ENCODE peak calls at places on chromosomes 7 and 10, in eight cellular contexts. M, D, S, W, O, N, A and X are unnamed samples.
A peak's percentile ranks its signal among the peaks of the same experiment; 100 is the strongest.

GRCh38 chr10:74417397-74417796 is 266.4 kb downstream of the ADK start:
- DNase-seq in M (no peak), D (no peak), S (no peak), W (no peak), O (no peak), N (no peak), A (no peak), X (peak; percentile 16)

GRCh38 chr7:34838329-34838728 is 180.3 kb downstream of the NPSR1 start:
- DNase-seq in M (no peak), D (no peak), S (no peak), W (no peak), O (no peak), N (peak; percentile 13), A (no peak), X (no peak)

GRCh38 chr7:155305251-155305904 is 7.7 kb downstream of the INSIG1 start:
- DNase-seq in M (no peak), D (no peak), S (no peak), W (no peak), O (no peak), N (no peak), A (no peak), X (no peak)

GRCh38 chr10:63414481-63415260 is 51.1 kb downstream of the JMJD1C start:
- DNase-seq in M (no peak), D (no peak), S (no peak), W (no peak), O (no peak), N (no peak), A (no peak), X (no peak)

GRCh38 chr7:2488272-2488645 is 12.1 kb upstream of the GRIFIN start:
- DNase-seq in M (no peak), D (peak; percentile 54), S (no peak), W (no peak), O (no peak), N (peak; percentile 40), A (no peak), X (no peak)

GRCh38 chr7:114650491-114650890 is 235.9 kb downstream of the FOXP2 start:
- DNase-seq in M (no peak), D (no peak), S (no peak), W (no peak), O (no peak), N (no peak), A (no peak), X (no peak)

GRCh38 chr7:122561326-122561725 is 137.6 kb downstream of the RNF133 start:
- DNase-seq in M (no peak), D (no peak), S (no peak), W (no peak), O (no peak), N (no peak), A (no peak), X (no peak)

GRCh38 chr10:24463683-24464426 is 254.9 kb downstream of the KIAA1217 start:
- DNase-seq in M (no peak), D (peak; percentile 73), S (no peak), W (peak; percentile 87), O (no peak), N (peak; percentile 29), A (peak; percentile 90), X (no peak)

GRCh38 chr7:7972128-7972527 is 3.5 kb downstream of the GLCCI1 start:
- DNase-seq in M (no peak), D (no peak), S (no peak), W (no peak), O (no peak), N (no peak), A (no peak), X (no peak)

GRCh38 chr7:98754041-98754479 is 115.8 kb downstream of the TMEM130 start:
- DNase-seq in M (no peak), D (peak; percentile 3), S (no peak), W (no peak), O (no peak), N (no peak), A (no peak), X (peak; percentile 14)

GRCh38 chr7:13991791-13992620 is 2.5 kb upstream of the ETV1 start:
- DNase-seq in M (no peak), D (peak; percentile 44), S (no peak), W (no peak), O (no peak), N (no peak), A (peak; percentile 2), X (peak; percentile 68)

GRCh38 chr10:97685395-97685958 is 1.6 kb downstream of the AVPI1 start:
- DNase-seq in M (no peak), D (peak; percentile 62), S (no peak), W (peak; percentile 61), O (no peak), N (peak; percentile 36), A (peak; percentile 74), X (peak; percentile 97)

GRCh38 chr10:71747808-71748523 is 25.4 kb downstream of the VSIR start:
- DNase-seq in M (no peak), D (no peak), S (peak; percentile 66), W (no peak), O (no peak), N (peak; percentile 45), A (no peak), X (no peak)

GRCh38 chr10:100395626-100396025 is 48.6 kb downstream of the SCD start:
- DNase-seq in M (no peak), D (no peak), S (no peak), W (no peak), O (no peak), N (no peak), A (no peak), X (no peak)

GRCh38 chr7:32037650-32038198 is 32.5 kb downstream of the PDE1C start:
- DNase-seq in M (no peak), D (no peak), S (no peak), W (no peak), O (no peak), N (no peak), A (no peak), X (no peak)

GRCh38 chr7:42198974-42199668 is 37.9 kb downstream of the GLI3 start:
- DNase-seq in M (no peak), D (no peak), S (no peak), W (no peak), O (no peak), N (no peak), A (no peak), X (no peak)

GRCh38 chr10:110336111-110336721 is 31.5 kb upstream of the SMNDC1 start:
- DNase-seq in M (no peak), D (peak; percentile 96), S (no peak), W (peak; percentile 52), O (no peak), N (no peak), A (peak; percentile 93), X (peak; percentile 69)

GRCh38 chr7:137747359-137748031 is 99.3 kb downstream of the DGKI start:
- DNase-seq in M (no peak), D (no peak), S (no peak), W (no peak), O (no peak), N (no peak), A (no peak), X (no peak)

GRCh38 chr10:6619663-6620062 is 39.6 kb upstream of the PRKCQ start:
- DNase-seq in M (no peak), D (no peak), S (no peak), W (no peak), O (no peak), N (no peak), A (no peak), X (no peak)

GRCh38 chr10:6615971-6616370 is 35.9 kb upstream of the PRKCQ start:
- DNase-seq in M (no peak), D (no peak), S (no peak), W (no peak), O (no peak), N (no peak), A (no peak), X (no peak)

GRCh38 chr10:6621536-6621935 is 41.5 kb upstream of the PRKCQ start:
- DNase-seq in M (no peak), D (peak; percentile 16), S (no peak), W (no peak), O (no peak), N (no peak), A (peak; percentile 12), X (peak; percentile 3)

GRCh38 chr10:6618340-6618739 is 38.3 kb upstream of the PRKCQ start:
- DNase-seq in M (no peak), D (no peak), S (no peak), W (no peak), O (no peak), N (no peak), A (no peak), X (no peak)

GRCh38 chr10:6617319-6618076 is 37.4 kb upstream of the PRKCQ start:
- DNase-seq in M (no peak), D (no peak), S (no peak), W (no peak), O (no peak), N (no peak), A (no peak), X (no peak)
- H3K27ac ChIP-seq in M (no peak overlapping the region), D (no peak overlapping the region), S (no peak overlapping the region), W (no peak overlapping the region), O (no peak overlapping the region), N (no peak overlapping the region), A (no peak overlapping the region), X (no peak overlapping the region)

GRCh38 chr10:33027088-33027487 is 69.1 kb upstream of the ITGB1 start:
- DNase-seq in M (no peak), D (no peak), S (no peak), W (no peak), O (no peak), N (no peak), A (peak; percentile 52), X (no peak)
- H3K27ac ChIP-seq in M (no peak overlapping the region), D (no peak overlapping the region), S (no peak overlapping the region), W (no peak overlapping the region), O (no peak overlapping the region), N (no peak overlapping the region), A (no peak overlapping the region), X (no peak overlapping the region)

DNA sequence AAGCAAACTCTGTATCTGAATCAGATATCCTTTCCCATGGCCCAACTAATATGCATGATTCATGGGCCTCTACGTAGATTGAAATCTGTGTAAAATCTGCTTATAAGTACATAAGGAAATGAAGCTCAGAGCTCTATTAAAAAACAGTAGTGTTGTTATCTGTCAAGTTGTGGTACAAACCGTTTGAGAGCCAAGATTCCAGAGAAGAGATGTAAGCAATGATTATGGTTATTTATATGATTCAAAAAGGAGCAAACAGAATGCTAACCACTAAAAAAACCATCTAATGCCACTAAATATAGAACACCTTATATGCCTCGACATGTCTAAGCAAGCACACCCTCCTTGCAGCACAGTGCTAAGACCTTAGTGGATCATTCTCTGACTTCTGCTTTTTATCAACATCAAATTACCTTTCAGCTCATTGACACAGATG is 26.6 kb downstream of the RPP38 start:
- DNase-seq in M (no peak), D (peak; percentile 77), S (no peak), W (no peak), O (no peak), N (no peak), A (peak; percentile 66), X (no peak)
- H3K27ac ChIP-seq in M (no peak overlapping the region), D (peak overlapping the region; percentile 60), S (no peak overlapping the region), W (no peak overlapping the region), O (no peak overlapping the region), N (no peak overlapping the region), A (no peak overlapping the region), X (no peak overlapping the region)

GRCh38 chr7:126445991-126446390 is 806.8 kb downstream of the GRM8 start:
- DNase-seq in M (no peak), D (no peak), S (no peak), W (no peak), O (no peak), N (no peak), A (no peak), X (peak; percentile 32)

GRCh38 chr7:126449621-126450268 is 803.0 kb downstream of the GRM8 start:
- DNase-seq in M (no peak), D (no peak), S (no peak), W (no peak), O (no peak), N (no peak), A (no peak), X (peak; percentile 92)

GRCh38 chr7:126447984-126448383 is 804.8 kb downstream of the GRM8 start:
- DNase-seq in M (no peak), D (no peak), S (no peak), W (no peak), O (no peak), N (no peak), A (no peak), X (no peak)

GRCh38 chr7:126450269-126450671 is 802.5 kb downstream of the GRM8 start:
- DNase-seq in M (no peak), D (no peak), S (no peak), W (no peak), O (no peak), N (no peak), A (no peak), X (no peak)
- H3K27ac ChIP-seq in M (no peak overlapping the region), D (no peak overlapping the region), S (no peak overlapping the region), W (no peak overlapping the region), O (no peak overlapping the region), N (peak overlapping the region; percentile 10), A (no peak overlapping the region), X (peak overlapping the region; percentile 90)